ENCODE peak calls at places on chromosomes 1 and 21, in seven cellular contexts. Q is left ventricle myocardium inferior; K is H9; T is CD4-positive, alpha-beta memory T cell; D is iPS DF 6.9; O is fibroblast of lung; J is right cardiac atrium. H is an unnamed sample. For H3K4me1 and H3K9me3, the result is how much of the 10 kb centered on the place peaks cover.

GRCh38 chr1:107262472-107263286 is 121.8 kb downstream of the NTNG1 start:
- DNase-seq in Q (no peak), K (no peak), T (no peak), D (no peak), O (peak), J (no peak), H (no peak)

GRCh38 chr1:158115126-158115525 is 65.6 kb upstream of the CD1D start:
- DNase-seq in Q (no peak), K (no peak), T (no peak), D (no peak), O (no peak), J (no peak), H (no peak)

GRCh38 chr1:31605908-31606427 is 11.5 kb upstream of the HCRTR1 start:
- DNase-seq in Q (no peak), K (no peak), T (peak), D (no peak), O (peak), J (no peak), H (no peak)

GRCh38 chr1:153928776-153929432 is 6.1 kb upstream of the GATAD2B start:
- DNase-seq in Q (no peak), K (no peak), T (no peak), D (no peak), O (peak), J (no peak), H (no peak)

GRCh38 chr1:99137546-99138206 is 126.6 kb upstream of the PLPPR4 start:
- DNase-seq in Q (no peak), K (no peak), T (no peak), D (no peak), O (no peak), J (no peak), H (no peak)

GRCh38 chr1:30787266-30787665 is 29.7 kb upstream of the LAPTM5 start:
- DNase-seq in Q (no peak), K (no peak), T (no peak), D (no peak), O (no peak), J (no peak), H (no peak)

GRCh38 chr1:73907051-73907450 is 290.9 kb downstream of the LRRIQ3 start:
- DNase-seq in Q (no peak), K (no peak), T (no peak), D (no peak), O (no peak), J (no peak), H (no peak)

GRCh38 chr1:6087402-6087772 is 41.7 kb downstream of the KCNAB2 start:
- DNase-seq in Q (no peak), K (no peak), T (no peak), D (no peak), O (no peak), J (no peak), H (no peak)

GRCh38 chr1:167836197-167836596 is 77.7 kb downstream of the ADCY10 start:
- DNase-seq in Q (no peak), K (no peak), T (no peak), D (no peak), O (no peak), J (no peak), H (no peak)

GRCh38 chr1:231315887-231316286 is 21.8 kb downstream of the EXOC8 start:
- DNase-seq in Q (peak), K (peak), T (no peak), D (peak), O (no peak), J (no peak), H (no peak)

GRCh38 chr1:230797376-230798186 is 50.4 kb downstream of the CAPN9 start:
- DNase-seq in Q (peak), K (peak), T (no peak), D (no peak), O (peak), J (peak), H (no peak)

GRCh38 chr1:76408303-76408702 is 333.8 kb downstream of the ST6GALNAC3 start:
- DNase-seq in Q (no peak), K (no peak), T (no peak), D (no peak), O (no peak), J (no peak), H (no peak)

GRCh38 chr21:41627428-41627827 is 119.5 kb upstream of the TMPRSS2 start:
- DNase-seq in Q (no peak), K (no peak), T (no peak), D (no peak), O (no peak), J (no peak), H (no peak)

GRCh38 chr1:175520186-175520585 is 223.2 kb downstream of the TNR start:
- DNase-seq in Q (peak), K (no peak), T (no peak), D (no peak), O (peak), J (peak), H (no peak)

GRCh38 chr1:208475951-208476824 is 232.0 kb upstream of the PLXNA2 start:
- DNase-seq in Q (no peak), K (peak), T (no peak), D (peak), O (peak), J (peak), H (no peak)

GRCh38 chr1:18881642-18882431 is 20.5 kb downstream of the ALDH4A1 start:
- DNase-seq in Q (no peak), K (no peak), T (no peak), D (no peak), O (no peak), J (no peak), H (no peak)

GRCh38 chr1:84366786-84367185 is 31.5 kb upstream of the DNASE2B start:
- DNase-seq in Q (no peak), K (no peak), T (no peak), D (no peak), O (peak), J (no peak), H (no peak)

GRCh38 chr1:24744911-24745710 is at the start of gene CLIC4:
- DNase-seq in Q (peak), K (peak), T (peak), D (peak), O (peak), J (peak), H (peak)

GRCh38 chr1:8411803-8412182 is 93.9 kb downstream of the SLC45A1 start:
- DNase-seq in Q (no peak), K (no peak), T (no peak), D (no peak), O (no peak), J (no peak), H (no peak)

GRCh38 chr1:202189919-202190715 is 3.5 kb upstream of the LGR6 start:
- DNase-seq in Q (no peak), K (peak), T (no peak), D (no peak), O (no peak), J (no peak), H (no peak)

GRCh38 chr1:3032970-3033794 is 11.9 kb downstream of the ACTRT2 start:
- DNase-seq in Q (no peak), K (no peak), T (peak), D (no peak), O (no peak), J (no peak), H (no peak)

GRCh38 chr1:244099258-244099930 is 48.3 kb downstream of the ZBTB18 start:
- DNase-seq in Q (no peak), K (no peak), T (no peak), D (no peak), O (no peak), J (no peak), H (no peak)

GRCh38 chr1:153543738-153544135 is 1.9 kb downstream of the S100A4 start:
- DNase-seq in Q (no peak), K (no peak), T (no peak), D (no peak), O (no peak), J (no peak), H (no peak)

GRCh38 chr21:16323586-16323985 is 593.8 kb downstream of the USP25 start:
- DNase-seq in Q (no peak), K (no peak), T (no peak), D (no peak), O (peak), J (no peak), H (no peak)

GRCh38 chr1:205432116-205432515 is 10.3 kb upstream of the LEMD1 start:
- DNase-seq in Q (no peak), K (no peak), T (no peak), D (no peak), O (no peak), J (no peak), H (no peak)

GRCh38 chr21:38960251-38960650 is 154.5 kb downstream of the ETS2 start:
- DNase-seq in Q (no peak), K (no peak), T (no peak), D (no peak), O (no peak), J (no peak), H (no peak)

GRCh38 chr1:65497276-65497830 is 76.9 kb downstream of the LEPR start:
- DNase-seq in Q (no peak), K (no peak), T (no peak), D (no peak), O (no peak), J (no peak), H (no peak)

GRCh38 chr1:29029652-29030051 is 94.1 kb downstream of the TMEM200B start:
- DNase-seq in Q (no peak), K (no peak), T (no peak), D (no peak), O (no peak), J (no peak), H (no peak)

GRCh38 chr1:163877016-163877415 is 555.3 kb downstream of the NUF2 start:
- DNase-seq in Q (no peak), K (no peak), T (no peak), D (no peak), O (peak), J (no peak), H (no peak)

GRCh38 chr1:92994105-92994712 is 32.9 kb upstream of the DIPK1A start:
- DNase-seq in Q (no peak), K (peak), T (peak), D (peak), O (peak), J (peak), H (peak)

GRCh38 chr1:234631721-234632125 is 21.7 kb upstream of the IRF2BP2 start:
- DNase-seq in Q (no peak), K (no peak), T (no peak), D (no peak), O (peak), J (peak), H (no peak)

GRCh38 chr1:187617776-187618175 is 789.0 kb downstream of the PLA2G4A start:
- DNase-seq in Q (no peak), K (no peak), T (no peak), D (no peak), O (no peak), J (no peak), H (no peak)

GRCh38 chr1:79193211-79194079 is 186.9 kb upstream of the ADGRL4 start:
- DNase-seq in Q (no peak), K (peak), T (no peak), D (peak), O (peak), J (peak), H (no peak)

GRCh38 chr21:43287974-43288755 is 119.4 kb downstream of the CRYAA start:
- DNase-seq in Q (no peak), K (no peak), T (no peak), D (no peak), O (no peak), J (peak), H (no peak)

GRCh38 chr1:26477446-26478152 is 5.4 kb downstream of the HMGN2 start:
- DNase-seq in Q (no peak), K (no peak), T (no peak), D (no peak), O (peak), J (no peak), H (no peak)

DNA sequence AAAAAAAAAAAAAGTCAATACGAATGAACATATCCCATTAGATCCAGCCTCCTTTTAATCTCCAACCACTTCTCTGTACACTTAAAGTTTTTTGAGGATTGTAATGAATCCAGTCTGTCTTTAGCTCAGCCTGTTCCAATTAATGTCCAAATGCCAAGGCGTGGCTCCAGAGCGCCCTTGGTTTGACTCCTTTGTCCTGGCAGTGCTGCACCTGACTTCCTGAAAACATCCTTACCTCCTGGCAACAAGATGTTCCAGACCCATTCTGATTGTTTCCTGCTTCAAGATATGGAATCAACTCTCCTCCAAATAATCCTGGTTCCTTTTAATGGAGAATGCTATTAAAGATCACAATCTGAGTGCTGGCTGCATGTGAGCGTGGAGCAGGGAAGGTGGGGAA is 74.1 kb upstream of the FAM20B start:
- DNase-seq in Q (no peak), K (no peak), T (no peak), D (no peak), O (no peak), J (no peak), H (no peak)
- H3K4me1 ChIP-seq in Q (under half), K (under half), T (under half), D (under half), O (under half), J (under half), H (under half)

GRCh38 chr1:63321788-63322247 is 549 bp upstream of the FOXD3 start:
- DNase-seq in Q (no peak), K (peak), T (no peak), D (no peak), O (no peak), J (no peak), H (no peak)
- H3K9me3 ChIP-seq in Q (under half), K (under half), T (under half), D (under half), O (under half), J (under half), H (under half)

GRCh38 chr1:54885863-54886723 is 902 bp downstream of the DHCR24 start:
- DNase-seq in Q (no peak), K (no peak), T (no peak), D (no peak), O (peak), J (no peak), H (no peak)
- H3K4me1 ChIP-seq in Q (under half), K (under half), T (under half), D (under half), O (under half), J (under half), H (under half)

DNA sequence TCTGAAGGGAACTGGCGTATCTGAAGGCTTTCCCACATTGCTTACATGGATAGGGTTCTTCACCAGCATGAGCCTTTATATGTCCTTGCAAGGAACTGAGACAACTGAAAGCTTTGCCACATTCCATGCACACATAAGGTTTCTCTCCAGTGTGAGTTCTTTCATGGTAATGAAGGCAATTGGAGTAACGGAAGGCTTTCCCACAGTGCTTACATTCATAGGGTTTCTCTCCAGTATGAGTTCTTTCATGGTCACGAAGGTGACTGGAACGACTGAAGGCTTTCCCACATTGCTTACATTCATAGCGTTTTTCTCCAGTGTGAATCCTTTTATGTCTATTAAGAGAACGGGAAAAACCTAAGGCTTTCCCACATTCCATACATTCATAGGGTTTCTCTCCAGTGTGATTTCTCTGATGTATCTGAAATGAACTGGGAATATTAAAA is 15.0 kb downstream of the ZNF124 start:
- DNase-seq in Q (no peak), K (no peak), T (no peak), D (no peak), O (no peak), J (no peak), H (no peak)
- H3K9me3 ChIP-seq in Q (half or more), K (half or more), T (half or more), D (under half), O (under half), J (under half), H (half or more)

DNA sequence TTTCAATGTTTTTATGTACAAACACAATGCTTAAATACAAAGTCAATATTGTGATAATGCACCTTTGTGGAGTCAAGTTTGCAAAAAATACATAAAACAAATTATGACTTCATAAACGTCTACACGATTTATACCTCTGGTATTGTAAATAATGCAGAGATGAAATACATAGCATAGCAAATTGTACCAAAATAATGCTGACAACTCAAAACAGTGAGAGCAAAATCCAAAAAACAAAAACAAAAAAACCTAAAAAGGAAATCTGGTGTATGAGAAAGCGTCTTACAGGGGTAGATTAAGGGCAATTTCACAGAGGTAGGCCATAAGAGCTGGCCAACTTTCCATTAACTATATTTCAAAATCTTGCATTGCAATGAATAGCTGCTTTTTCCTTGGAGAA is 161.5 kb upstream of the LRRC7 start:
- DNase-seq in Q (no peak), K (no peak), T (no peak), D (no peak), O (no peak), J (no peak), H (no peak)
- H3K4me1 ChIP-seq in Q (under half), K (under half), T (under half), D (under half), O (under half), J (under half), H (under half)

GRCh38 chr1:113493533-113493932 is 103.2 kb downstream of the MAGI3 start:
- DNase-seq in Q (no peak), K (no peak), T (no peak), D (no peak), O (no peak), J (no peak), H (no peak)
- H3K9me3 ChIP-seq in Q (half or more), K (under half), T (under half), D (under half), O (under half), J (under half), H (under half)

DNA sequence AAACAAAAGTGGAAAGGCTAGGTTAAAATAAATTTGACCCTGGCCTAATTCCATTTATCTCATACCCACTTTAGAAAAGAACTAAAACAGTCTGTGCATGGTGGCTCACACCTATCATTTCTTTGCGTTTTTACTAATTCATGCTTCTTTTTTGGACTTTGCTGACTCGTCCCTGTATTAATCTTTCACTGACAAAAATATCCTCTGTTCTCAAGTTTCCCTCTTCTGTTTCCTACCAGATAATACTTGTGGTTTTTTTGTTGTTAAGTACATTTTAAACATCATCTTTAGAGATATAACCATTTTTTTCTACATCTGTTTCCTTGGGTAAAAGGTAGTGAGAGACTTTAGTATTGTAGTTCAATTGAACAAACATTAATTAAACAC is 11.5 kb downstream of the CNST start:
- DNase-seq in Q (no peak), K (no peak), T (no peak), D (no peak), O (peak), J (no peak), H (no peak)
- H3K4me1 ChIP-seq in Q (half or more), K (under half), T (half or more), D (under half), O (under half), J (under half), H (under half)

GRCh38 chr1:152513081-152513480 is 1.2 kb upstream of the CRCT1 start:
- DNase-seq in Q (no peak), K (no peak), T (no peak), D (no peak), O (no peak), J (no peak), H (no peak)
- H3K9me3 ChIP-seq in Q (under half), K (half or more), T (under half), D (under half), O (under half), J (under half), H (under half)

GRCh38 chr1:32681501-32681900 is 21.1 kb downstream of the SYNC start:
- DNase-seq in Q (no peak), K (no peak), T (no peak), D (no peak), O (peak), J (no peak), H (no peak)
- H3K4me1 ChIP-seq in Q (under half), K (under half), T (under half), D (under half), O (under half), J (under half), H (under half)